ENCODE peak calls at places on chromosomes 4 and X, in six cellular contexts. I is LHCN-M2; B is AG04449; G is astrocyte of the cerebellum; L is activated CD8-positive, alpha-beta memory T cell treated with anti-CD3 and anti-CD28 coated beads for 1 hour; Z is OCI-LY7. R is an unnamed sample.
A peak's percentile ranks its signal among the peaks of the same experiment; 100 is the strongest.

GRCh38 chrX:49063715-49064114 is 4.9 kb downstream of the CCDC120 start:
- DNase-seq in I (no peak), B (no peak), G (no peak), L (no peak), Z (no peak), R (no peak)

GRCh38 chr4:1309261-1310010 is 19.7 kb downstream of the MAEA start:
- DNase-seq in I (peak; percentile 94), B (peak; percentile 63), G (peak; percentile 71), L (peak; percentile 33), Z (peak; percentile 64), R (peak; percentile 89)

GRCh38 chr4:78954048-78954666 is 14.9 kb upstream of the PAQR3 start:
- DNase-seq in I (peak; percentile 34), B (no peak), G (no peak), L (no peak), Z (peak; percentile 40), R (no peak)

GRCh38 chr4:98204236-98204553 is 57.0 kb upstream of the RAP1GDS1 start:
- DNase-seq in I (no peak), B (no peak), G (no peak), L (no peak), Z (no peak), R (no peak)

GRCh38 chr4:48602763-48603162 is 112.7 kb downstream of the ZAR1 start:
- DNase-seq in I (peak; percentile 26), B (no peak), G (no peak), L (no peak), Z (no peak), R (no peak)

GRCh38 chr4:137950286-137950685 is 291.9 kb downstream of the SLC7A11 start:
- DNase-seq in I (no peak), B (no peak), G (no peak), L (no peak), Z (no peak), R (no peak)

GRCh38 chr4:88846232-88846790 is 148.7 kb upstream of the NAP1L5 start:
- DNase-seq in I (no peak), B (no peak), G (no peak), L (no peak), Z (no peak), R (no peak)

GRCh38 chr4:150366487-150366999 is 215.4 kb upstream of the MAB21L2 start:
- DNase-seq in I (no peak), B (no peak), G (no peak), L (no peak), Z (no peak), R (no peak)

GRCh38 chrX:104696667-104697066 is 130.7 kb downstream of the IL1RAPL2 start:
- DNase-seq in I (no peak), B (no peak), G (no peak), L (no peak), Z (peak; percentile 14), R (no peak)

GRCh38 chr4:154024097-154024496 is 235.2 kb upstream of the SFRP2 start:
- DNase-seq in I (no peak), B (no peak), G (no peak), L (no peak), Z (no peak), R (no peak)

GRCh38 chr4:183532823-183533222 is 28.0 kb downstream of the ING2 start:
- DNase-seq in I (peak; percentile 76), B (peak; percentile 33), G (peak; percentile 45), L (no peak), Z (no peak), R (no peak)

GRCh38 chr4:150769845-150770244 is 187.9 kb downstream of the MAB21L2 start:
- DNase-seq in I (no peak), B (no peak), G (no peak), L (no peak), Z (no peak), R (no peak)

GRCh38 chrX:71118032-71118984 is at the start of gene MED12:
- DNase-seq in I (peak; percentile 75), B (no peak), G (peak; percentile 61), L (peak; percentile 71), Z (peak; percentile 77), R (peak; percentile 92)

GRCh38 chr4:1417522-1418390 is 11.5 kb upstream of the NKX1-1 start:
- DNase-seq in I (no peak), B (no peak), G (no peak), L (no peak), Z (no peak), R (peak; percentile 35)

GRCh38 chr4:126603210-126603609 is 1029.5 kb upstream of the INTU start:
- DNase-seq in I (no peak), B (no peak), G (no peak), L (no peak), Z (no peak), R (no peak)

GRCh38 chrX:71212536-71212935 is 10.5 kb upstream of the GJB1 start:
- DNase-seq in I (no peak), B (no peak), G (no peak), L (no peak), Z (no peak), R (no peak)

GRCh38 chr4:71294301-71294700 is 44.5 kb upstream of the SLC4A4 start:
- DNase-seq in I (peak; percentile 37), B (peak; percentile 36), G (no peak), L (no peak), Z (no peak), R (no peak)

GRCh38 chr4:156718226-156718625 is 253.4 kb downstream of the PDGFC start:
- DNase-seq in I (no peak), B (no peak), G (no peak), L (no peak), Z (no peak), R (no peak)

R was measured in cardiac septum.